ENCODE peak calls at places on chromosomes 13 and 19, in five cellular contexts. W is glutamatergic neuron, J is uterus, T is cardiac muscle cell, P is body of pancreas. H is an unnamed sample.

GRCh38 chr19:8262431-8262830 is 45.7 kb downstream of the CD320 start:
- DNase-seq in W (no peak), T (no peak), P (peak; percentile 10), J (no peak), H (no peak)

GRCh38 chr13:113053801-113054604 is 51.6 kb upstream of the F7 start:
- DNase-seq in W (peak; percentile 3), P (no peak), J (no peak), T (no peak), H (no peak)

GRCh38 chr19:6378498-6378897 is 2.8 kb upstream of the PSPN start:
- DNase-seq in T (no peak), W (no peak), P (no peak), J (no peak), H (no peak)

GRCh38 chr19:18091217-18091608 is 4.5 kb upstream of the IL12RB1 start:
- DNase-seq in T (no peak), P (no peak), W (no peak), J (no peak), H (no peak)

GRCh38 chr13:36766295-36766694 is 52.7 kb upstream of the RFXAP start:
- DNase-seq in J (no peak), P (no peak), W (no peak), T (peak; percentile 74), H (no peak)

GRCh38 chr13:24274452-24274971 is 34.9 kb upstream of the C1QTNF9 start:
- DNase-seq in W (no peak), J (no peak), T (peak; percentile 43), P (no peak), H (peak; percentile 48)

GRCh38 chr19:36031308-36031707 is 1.4 kb downstream of the CLIP3 start:
- DNase-seq in W (no peak), J (no peak), P (no peak), T (no peak), H (no peak)

GRCh38 chr13:32537580-32538233 is 888 bp downstream of the N4BP2L2 start:
- DNase-seq in J (peak; percentile 27), T (no peak), P (peak; percentile 34), W (peak; percentile 49), H (no peak)

GRCh38 chr13:20270163-20270865 is 38.2 kb upstream of the GJB6 start:
- DNase-seq in J (no peak), W (no peak), P (no peak), T (peak; percentile 17), H (no peak)

GRCh38 chr13:49553888-49554287 is 31.5 kb downstream of the RCBTB1 start:
- DNase-seq in W (no peak), P (no peak), T (no peak), J (no peak), H (no peak)

GRCh38 chr13:114154476-114154875 is 22.1 kb upstream of the RASA3 start:
- DNase-seq in T (no peak), W (no peak), J (no peak), P (no peak), H (no peak)

GRCh38 chr13:28753946-28754345 is 35.2 kb upstream of the SLC46A3 start:
- DNase-seq in W (no peak), T (no peak), P (no peak), J (no peak), H (peak; percentile 81)

GRCh38 chr13:28755546-28755870 is 36.7 kb upstream of the SLC46A3 start:
- DNase-seq in T (no peak), J (no peak), W (no peak), P (no peak), H (peak; percentile 11)

GRCh38 chr13:28751210-28751935 is 32.6 kb upstream of the SLC46A3 start:
- DNase-seq in W (no peak), T (peak; percentile 76), P (no peak), J (no peak), H (no peak)

GRCh38 chr13:28753208-28753892 is 34.6 kb upstream of the SLC46A3 start:
- DNase-seq in T (peak; percentile 95), P (peak; percentile 42), W (no peak), J (no peak), H (peak; percentile 90)

GRCh38 chr13:28754698-28755545 is 36.2 kb upstream of the SLC46A3 start:
- DNase-seq in W (no peak), T (peak; percentile 75), P (no peak), J (peak; percentile 43), H (peak; percentile 79)
- TF ChIP-seq CTCF in W (no peak), T (peak; percentile 35), P (no peak), J (no peak), H (peak; percentile 14)

GRCh38 chr19:38411041-38411712 is 8.3 kb downstream of the FAM98C start:
- DNase-seq in T (no peak), W (no peak), J (no peak), P (no peak), H (no peak)
- TF ChIP-seq CTCF in T (no peak), W (no peak), J (no peak), P (no peak), H (no peak)

GRCh38 chr19:1383014-1383310 is 745 bp upstream of the NDUFS7 start:
- DNase-seq in P (no peak), J (no peak), T (no peak), W (no peak), H (no peak)
- TF ChIP-seq CTCF in P (no peak), J (no peak), T (no peak), W (no peak), H (no peak)

GRCh38 chr19:23286477-23286876 is 36.3 kb upstream of the ZNF724 start:
- DNase-seq in J (no peak), T (no peak), P (no peak), W (no peak), H (no peak)
- TF ChIP-seq CTCF in J (no peak), T (no peak), P (no peak), W (peak; percentile 46), H (no peak)

H was measured in osteocyte.